ENCODE peak calls at places on chromosomes 5 and 9, in seven cellular contexts. X, Y, M, F, Q, I and P are unnamed samples.

GRCh38 chr5:158873115-158873514 is 226.6 kb downstream of the EBF1 start:
- DNase-seq in X (no peak), Y (no peak), M (no peak), F (no peak), Q (no peak), I (no peak), P (no peak)

GRCh38 chr5:134521831-134522230 is 3.6 kb upstream of the JADE2 start:
- DNase-seq in X (no peak), Y (no peak), M (no peak), F (no peak), Q (no peak), I (no peak), P (no peak)

GRCh38 chr9:126989847-126990821 is 75.6 kb downstream of the RALGPS1 start:
- DNase-seq in X (peak; percentile 83), Y (peak; percentile 49), M (no peak), F (no peak), Q (peak; percentile 73), I (no peak), P (no peak)

GRCh38 chr5:177357459-177358332 is at the start of gene RGS14:
- DNase-seq in X (no peak), Y (no peak), M (peak; percentile 39), F (no peak), Q (peak; percentile 35), I (peak; percentile 93), P (no peak)

GRCh38 chr5:180839227-180839626 is 21.8 kb downstream of the ZFP62 start:
- DNase-seq in X (no peak), Y (no peak), M (no peak), F (no peak), Q (no peak), I (no peak), P (no peak)

GRCh38 chr9:132630116-132630515 is 39.7 kb downstream of the DDX31 start:
- DNase-seq in X (no peak), Y (no peak), M (no peak), F (no peak), Q (no peak), I (no peak), P (no peak)

GRCh38 chr5:26282190-26282589 is 756.2 kb downstream of the CDH9 start:
- DNase-seq in X (no peak), Y (no peak), M (no peak), F (no peak), Q (no peak), I (no peak), P (no peak)

GRCh38 chr5:10471672-10472071 is 30.0 kb downstream of the ROPN1L start:
- DNase-seq in X (no peak), Y (no peak), M (no peak), F (no peak), Q (no peak), I (no peak), P (no peak)

GRCh38 chr9:110207071-110207923 is 662 bp downstream of the C9orf152 start:
- DNase-seq in X (no peak), Y (no peak), M (no peak), F (peak; percentile 52), Q (no peak), I (no peak), P (no peak)

GRCh38 chr5:155140646-155141045 is 127.1 kb downstream of the KIF4B start:
- DNase-seq in X (no peak), Y (no peak), M (no peak), F (no peak), Q (no peak), I (no peak), P (no peak)

GRCh38 chr9:87569008-87569908 is 71.6 kb downstream of the DAPK1 start:
- DNase-seq in X (no peak), Y (no peak), M (no peak), F (no peak), Q (no peak), I (no peak), P (no peak)

GRCh38 chr5:6458833-6459232 is 10.2 kb downstream of the UBE2QL1 start:
- DNase-seq in X (no peak), Y (no peak), M (no peak), F (no peak), Q (no peak), I (no peak), P (no peak)

GRCh38 chr5:433836-434235 is 9.1 kb upstream of the EXOC3 start:
- DNase-seq in X (no peak), Y (no peak), M (no peak), F (no peak), Q (no peak), I (no peak), P (no peak)

GRCh38 chr5:54757541-54757940 is 227.9 kb downstream of the ESM1 start:
- DNase-seq in X (no peak), Y (no peak), M (no peak), F (no peak), Q (no peak), I (no peak), P (no peak)

GRCh38 chr5:172564187-172564586 is 76.9 kb upstream of the NEURL1B start:
- DNase-seq in X (no peak), Y (no peak), M (no peak), F (peak; percentile 24), Q (no peak), I (no peak), P (no peak)

GRCh38 chr5:62603934-62604333 is 25.3 kb downstream of the LRRC70 start:
- DNase-seq in X (no peak), Y (no peak), M (no peak), F (no peak), Q (no peak), I (no peak), P (no peak)

GRCh38 chr5:52655163-52655562 is 132.6 kb upstream of the ITGA1 start:
- DNase-seq in X (no peak), Y (no peak), M (no peak), F (no peak), Q (no peak), I (no peak), P (no peak)

GRCh38 chr5:52661903-52662302 is 125.8 kb upstream of the ITGA1 start:
- DNase-seq in X (no peak), Y (no peak), M (no peak), F (no peak), Q (no peak), I (no peak), P (no peak)

GRCh38 chr5:52660621-52661020 is 127.1 kb upstream of the ITGA1 start:
- DNase-seq in X (no peak), Y (no peak), M (no peak), F (no peak), Q (no peak), I (no peak), P (no peak)

GRCh38 chr5:52657231-52657645 is 130.5 kb upstream of the ITGA1 start:
- DNase-seq in X (no peak), Y (peak; percentile 65), M (no peak), F (no peak), Q (no peak), I (peak; percentile 29), P (no peak)

GRCh38 chr5:52658266-52658665 is 129.4 kb upstream of the ITGA1 start:
- DNase-seq in X (no peak), Y (no peak), M (no peak), F (no peak), Q (no peak), I (no peak), P (no peak)
- TF ChIP-seq CTCF in X (no peak), Y (no peak), M (no peak), F (no peak), Q (no peak), I (no peak), P (no peak)

GRCh38 chr9:97741947-97742346 is 44.8 kb upstream of the XPA start:
- DNase-seq in X (no peak), Y (no peak), M (no peak), F (no peak), Q (no peak), I (no peak), P (no peak)

GRCh38 chr9:97742545-97742944 is 45.4 kb upstream of the XPA start:
- DNase-seq in X (no peak), Y (no peak), M (no peak), F (no peak), Q (no peak), I (no peak), P (no peak)

GRCh38 chr9:97737429-97737828 is 40.3 kb upstream of the XPA start:
- DNase-seq in X (no peak), Y (peak; percentile 26), M (no peak), F (no peak), Q (no peak), I (no peak), P (no peak)

GRCh38 chr9:97744710-97745708 is 47.9 kb upstream of the XPA start:
- DNase-seq in X (no peak), Y (no peak), M (no peak), F (no peak), Q (no peak), I (no peak), P (no peak)

GRCh38 chr9:97740848-97741821 is 44.0 kb upstream of the XPA start:
- DNase-seq in X (peak; percentile 75), Y (peak; percentile 42), M (peak; percentile 67), F (no peak), Q (peak; percentile 70), I (peak; percentile 29), P (no peak)
- TF ChIP-seq CTCF in X (peak; percentile 9), Y (no peak), M (no peak), F (no peak), Q (peak; percentile 11), I (no peak), P (peak; percentile 15)

GRCh38 chr9:124052401-124052800 is 40.8 kb downstream of the LHX2 start:
- DNase-seq in X (no peak), Y (no peak), M (no peak), F (no peak), Q (no peak), I (no peak), P (no peak)

GRCh38 chr9:124050955-124051354 is 39.4 kb downstream of the LHX2 start:
- DNase-seq in X (no peak), Y (no peak), M (no peak), F (no peak), Q (no peak), I (no peak), P (no peak)

DNA sequence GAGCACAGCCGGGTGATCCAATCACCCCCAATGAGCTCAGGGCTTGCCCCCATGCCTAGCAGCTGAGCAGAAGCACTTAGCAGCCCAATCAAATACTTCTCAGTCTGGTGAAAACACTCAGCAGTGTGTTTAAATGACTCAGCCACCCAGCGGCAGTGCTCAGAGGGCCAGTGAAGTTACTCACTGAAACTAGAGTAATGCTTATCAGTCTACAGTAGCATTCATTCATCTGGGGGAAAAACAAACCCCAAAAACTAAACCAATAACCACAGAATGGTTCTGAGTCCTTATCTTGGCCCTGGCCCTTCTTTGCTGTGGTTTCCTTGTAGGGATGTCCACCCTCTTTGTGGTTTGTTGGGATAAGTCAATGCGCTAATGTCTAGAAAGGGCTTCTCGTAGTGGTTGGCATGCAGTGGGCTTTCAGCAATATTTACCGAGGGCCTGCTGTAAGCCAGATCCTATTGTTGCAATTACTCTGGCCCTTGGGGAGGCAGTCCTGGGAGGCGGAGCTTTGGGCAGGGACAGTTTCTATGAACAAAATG is 43.2 kb downstream of the LHX2 start:
- DNase-seq in X (no peak), Y (peak; percentile 64), M (no peak), F (peak; percentile 40), Q (no peak), I (peak; percentile 73), P (no peak)
- TF ChIP-seq CTCF in X (no peak), Y (peak; percentile 12), M (no peak), F (no peak), Q (no peak), I (no peak), P (no peak)

DNA sequence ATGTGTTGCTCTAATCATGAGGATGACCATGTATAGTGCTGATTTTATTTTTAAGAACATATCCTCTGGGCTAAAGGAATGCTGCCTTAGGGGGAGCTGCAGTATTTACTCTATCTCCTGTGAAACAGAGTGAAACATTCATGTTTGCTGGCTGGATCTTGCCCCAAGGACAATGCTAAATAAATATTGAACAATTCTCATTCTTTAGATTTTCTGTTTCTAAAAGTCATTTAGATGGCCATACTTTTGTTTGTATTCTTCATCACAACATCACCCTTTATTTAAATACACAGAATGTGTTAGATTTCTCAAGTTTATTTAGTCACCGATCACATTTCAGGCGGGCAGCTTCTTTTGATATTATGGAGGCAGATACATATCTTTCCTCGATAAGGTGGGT is 103.3 kb downstream of the ARHGEF28 start:
- DNase-seq in X (no peak), Y (no peak), M (no peak), F (no peak), Q (no peak), I (no peak), P (no peak)
- TF ChIP-seq CTCF in X (no peak), Y (no peak), M (no peak), F (no peak), Q (no peak), I (no peak), P (no peak)